ENCODE peak calls at places on chromosomes 5 and 9, in ten cellular contexts. One of them, this sample, is unnamed.
A peak's percentile ranks its signal among the peaks of the same experiment; 100 is the strongest.

GRCh38 chr5:160293901-160294561 is 18.3 kb downstream of the CCNJL start:
- DNase-seq in NAMALWA: no peak
- DNase-seq in uterus: no peak
- DNase-seq in pons: no peak
- DNase-seq in right cardiac atrium: no peak
- DNase-seq in pancreas: no peak
- DNase-seq in T-helper 9 cell: no peak
- DNase-seq in smooth muscle cell of the brain vasculature: no peak
- DNase-seq in cardiac septum: peak; percentile 79
- DNase-seq in CD4-positive, alpha-beta memory T cell: no peak
- DNase-seq in this sample: no peak

GRCh38 chr9:129702563-129702962 is 37.1 kb downstream of the PRRX2 start:
- DNase-seq in NAMALWA: no peak
- DNase-seq in uterus: no peak
- DNase-seq in pons: no peak
- DNase-seq in right cardiac atrium: no peak
- DNase-seq in pancreas: no peak
- DNase-seq in T-helper 9 cell: no peak
- DNase-seq in smooth muscle cell of the brain vasculature: no peak
- DNase-seq in cardiac septum: no peak
- DNase-seq in CD4-positive, alpha-beta memory T cell: no peak
- DNase-seq in this sample: no peak

GRCh38 chr5:95511606-95512005 is 43.2 kb downstream of the SKIC3 start:
- DNase-seq in NAMALWA: no peak
- DNase-seq in uterus: no peak
- DNase-seq in pons: no peak
- DNase-seq in right cardiac atrium: no peak
- DNase-seq in pancreas: no peak
- DNase-seq in T-helper 9 cell: no peak
- DNase-seq in smooth muscle cell of the brain vasculature: no peak
- DNase-seq in cardiac septum: no peak
- DNase-seq in CD4-positive, alpha-beta memory T cell: no peak
- DNase-seq in this sample: no peak

GRCh38 chr9:21993893-21994525 is at the start of gene CDKN2A:
- DNase-seq in NAMALWA: peak; percentile 87
- DNase-seq in uterus: no peak
- DNase-seq in pons: no peak
- DNase-seq in right cardiac atrium: peak; percentile 71
- DNase-seq in pancreas: peak; percentile 51
- DNase-seq in T-helper 9 cell: peak; percentile 44
- DNase-seq in smooth muscle cell of the brain vasculature: no peak
- DNase-seq in cardiac septum: no peak
- DNase-seq in CD4-positive, alpha-beta memory T cell: peak; percentile 57
- DNase-seq in this sample: peak; percentile 83

GRCh38 chr5:134857401-134857800 is 11.6 kb downstream of the C5orf24 start:
- DNase-seq in NAMALWA: no peak
- DNase-seq in uterus: no peak
- DNase-seq in pons: no peak
- DNase-seq in right cardiac atrium: no peak
- DNase-seq in pancreas: no peak
- DNase-seq in T-helper 9 cell: no peak
- DNase-seq in smooth muscle cell of the brain vasculature: no peak
- DNase-seq in cardiac septum: no peak
- DNase-seq in CD4-positive, alpha-beta memory T cell: no peak
- DNase-seq in this sample: no peak

GRCh38 chr9:83062653-83063527 is at the start of gene RASEF:
- DNase-seq in NAMALWA: no peak
- DNase-seq in uterus: no peak
- DNase-seq in pons: no peak
- DNase-seq in right cardiac atrium: peak; percentile 56
- DNase-seq in pancreas: peak; percentile 93
- DNase-seq in T-helper 9 cell: no peak
- DNase-seq in smooth muscle cell of the brain vasculature: no peak
- DNase-seq in cardiac septum: no peak
- DNase-seq in CD4-positive, alpha-beta memory T cell: no peak
- DNase-seq in this sample: peak; percentile 89

GRCh38 chr9:19408316-19408692 is 505 bp upstream of the ACER2 start:
- DNase-seq in NAMALWA: peak; percentile 12
- DNase-seq in uterus: no peak
- DNase-seq in pons: no peak
- DNase-seq in right cardiac atrium: peak; percentile 91
- DNase-seq in pancreas: no peak
- DNase-seq in T-helper 9 cell: peak; percentile 6
- DNase-seq in smooth muscle cell of the brain vasculature: no peak
- DNase-seq in cardiac septum: peak; percentile 84
- DNase-seq in CD4-positive, alpha-beta memory T cell: no peak
- DNase-seq in this sample: peak; percentile 89

GRCh38 chr9:81787747-81788632 is 98.6 kb upstream of the TLE1 start:
- DNase-seq in NAMALWA: no peak
- DNase-seq in uterus: peak; percentile 51
- DNase-seq in pons: no peak
- DNase-seq in right cardiac atrium: no peak
- DNase-seq in pancreas: no peak
- DNase-seq in T-helper 9 cell: no peak
- DNase-seq in smooth muscle cell of the brain vasculature: peak; percentile 26
- DNase-seq in cardiac septum: no peak
- DNase-seq in CD4-positive, alpha-beta memory T cell: no peak
- DNase-seq in this sample: no peak

GRCh38 chr5:83608122-83608521 is 112.5 kb downstream of the HAPLN1 start:
- DNase-seq in NAMALWA: peak; percentile 52
- DNase-seq in uterus: no peak
- DNase-seq in pons: peak; percentile 71
- DNase-seq in right cardiac atrium: peak; percentile 31
- DNase-seq in pancreas: no peak
- DNase-seq in T-helper 9 cell: no peak
- DNase-seq in smooth muscle cell of the brain vasculature: no peak
- DNase-seq in cardiac septum: no peak
- DNase-seq in CD4-positive, alpha-beta memory T cell: no peak
- DNase-seq in this sample: no peak

GRCh38 chr5:100900796-100901731 is 2.0 kb downstream of the ST8SIA4 start:
- DNase-seq in NAMALWA: peak; percentile 96
- DNase-seq in uterus: peak; percentile 26
- DNase-seq in pons: peak; percentile 67
- DNase-seq in right cardiac atrium: peak; percentile 86
- DNase-seq in pancreas: no peak
- DNase-seq in T-helper 9 cell: peak; percentile 84
- DNase-seq in smooth muscle cell of the brain vasculature: no peak
- DNase-seq in cardiac septum: peak; percentile 94
- DNase-seq in CD4-positive, alpha-beta memory T cell: peak; percentile 97
- DNase-seq in this sample: peak; percentile 92

GRCh38 chr5:154285661-154286408 is 95.3 kb downstream of the GALNT10 start:
- DNase-seq in NAMALWA: no peak
- DNase-seq in uterus: no peak
- DNase-seq in pons: no peak
- DNase-seq in right cardiac atrium: no peak
- DNase-seq in pancreas: no peak
- DNase-seq in T-helper 9 cell: no peak
- DNase-seq in smooth muscle cell of the brain vasculature: no peak
- DNase-seq in cardiac septum: no peak
- DNase-seq in CD4-positive, alpha-beta memory T cell: no peak
- DNase-seq in this sample: no peak

GRCh38 chr9:110029422-110029814 is 178.5 kb downstream of the C9orf152 start:
- DNase-seq in NAMALWA: no peak
- DNase-seq in uterus: no peak
- DNase-seq in pons: no peak
- DNase-seq in right cardiac atrium: no peak
- DNase-seq in pancreas: no peak
- DNase-seq in T-helper 9 cell: no peak
- DNase-seq in smooth muscle cell of the brain vasculature: no peak
- DNase-seq in cardiac septum: no peak
- DNase-seq in CD4-positive, alpha-beta memory T cell: no peak
- DNase-seq in this sample: no peak

GRCh38 chr9:81686614-81687520 is 2.5 kb downstream of the TLE1 start:
- DNase-seq in NAMALWA: peak; percentile 26
- DNase-seq in uterus: peak; percentile 74
- DNase-seq in pons: peak; percentile 90
- DNase-seq in right cardiac atrium: peak; percentile 90
- DNase-seq in pancreas: peak; percentile 83
- DNase-seq in T-helper 9 cell: no peak
- DNase-seq in smooth muscle cell of the brain vasculature: peak; percentile 56
- DNase-seq in cardiac septum: peak; percentile 90
- DNase-seq in CD4-positive, alpha-beta memory T cell: no peak
- DNase-seq in this sample: peak; percentile 92

GRCh38 chr5:6712582-6713273 is 504 bp upstream of the TENT4A start:
- DNase-seq in NAMALWA: peak; percentile 100
- DNase-seq in uterus: peak; percentile 97
- DNase-seq in pons: peak; percentile 96
- DNase-seq in right cardiac atrium: peak; percentile 99
- DNase-seq in pancreas: peak; percentile 98
- DNase-seq in T-helper 9 cell: no peak
- DNase-seq in smooth muscle cell of the brain vasculature: peak; percentile 91
- DNase-seq in cardiac septum: peak; percentile 99
- DNase-seq in CD4-positive, alpha-beta memory T cell: peak; percentile 96
- DNase-seq in this sample: peak; percentile 99

GRCh38 chr5:17992296-17992695 is 358.0 kb downstream of the TAF11L14 start:
- DNase-seq in NAMALWA: no peak
- DNase-seq in uterus: no peak
- DNase-seq in pons: no peak
- DNase-seq in right cardiac atrium: no peak
- DNase-seq in pancreas: no peak
- DNase-seq in T-helper 9 cell: no peak
- DNase-seq in smooth muscle cell of the brain vasculature: no peak
- DNase-seq in cardiac septum: no peak
- DNase-seq in CD4-positive, alpha-beta memory T cell: no peak
- DNase-seq in this sample: no peak

GRCh38 chr5:168005093-168005492 is 286.4 kb upstream of the WWC1 start:
- DNase-seq in NAMALWA: no peak
- DNase-seq in uterus: no peak
- DNase-seq in pons: no peak
- DNase-seq in right cardiac atrium: no peak
- DNase-seq in pancreas: no peak
- DNase-seq in T-helper 9 cell: no peak
- DNase-seq in smooth muscle cell of the brain vasculature: no peak
- DNase-seq in cardiac septum: no peak
- DNase-seq in CD4-positive, alpha-beta memory T cell: no peak
- DNase-seq in this sample: no peak

GRCh38 chr5:34626036-34626435 is 30.1 kb upstream of the RAI14 start:
- DNase-seq in NAMALWA: no peak
- DNase-seq in uterus: no peak
- DNase-seq in pons: no peak
- DNase-seq in right cardiac atrium: no peak
- DNase-seq in pancreas: no peak
- DNase-seq in T-helper 9 cell: no peak
- DNase-seq in smooth muscle cell of the brain vasculature: no peak
- DNase-seq in cardiac septum: no peak
- DNase-seq in CD4-positive, alpha-beta memory T cell: no peak
- DNase-seq in this sample: no peak

GRCh38 chr5:147455321-147455720 is 54.5 kb downstream of the DPYSL3 start:
- DNase-seq in NAMALWA: peak; percentile 23
- DNase-seq in uterus: peak; percentile 62
- DNase-seq in pons: no peak
- DNase-seq in right cardiac atrium: no peak
- DNase-seq in pancreas: no peak
- DNase-seq in T-helper 9 cell: no peak
- DNase-seq in smooth muscle cell of the brain vasculature: no peak
- DNase-seq in cardiac septum: no peak
- DNase-seq in CD4-positive, alpha-beta memory T cell: no peak
- DNase-seq in this sample: no peak

GRCh38 chr5:125325488-125325887 is 579.0 kb upstream of the ZNF608 start:
- DNase-seq in NAMALWA: no peak
- DNase-seq in uterus: no peak
- DNase-seq in pons: no peak
- DNase-seq in right cardiac atrium: no peak
- DNase-seq in pancreas: no peak
- DNase-seq in T-helper 9 cell: no peak
- DNase-seq in smooth muscle cell of the brain vasculature: no peak
- DNase-seq in cardiac septum: no peak
- DNase-seq in CD4-positive, alpha-beta memory T cell: no peak
- DNase-seq in this sample: no peak

GRCh38 chr5:92380069-92380770 is 997.1 kb upstream of the ARRDC3 start:
- DNase-seq in NAMALWA: no peak
- DNase-seq in uterus: no peak
- DNase-seq in pons: no peak
- DNase-seq in right cardiac atrium: no peak
- DNase-seq in pancreas: no peak
- DNase-seq in T-helper 9 cell: no peak
- DNase-seq in smooth muscle cell of the brain vasculature: no peak
- DNase-seq in cardiac septum: no peak
- DNase-seq in CD4-positive, alpha-beta memory T cell: no peak
- DNase-seq in this sample: no peak